ENCODE peak calls at places on chromosomes 2 and 18, in four cellular contexts. G is left ventricle myocardium superior; X is central memory CD4-positive, alpha-beta T cell; Q is iPS DF 6.9. N is an unnamed sample.

GRCh38 chr2:225319872-225320271 is 79.6 kb upstream of the NYAP2 start:
- DNase-seq in Q (no peak), G (no peak), X (no peak), N (no peak)

GRCh38 chr2:16149349-16150243 is 209.2 kb downstream of the MYCN start:
- DNase-seq in Q (no peak), X (no peak), G (no peak), N (no peak)

GRCh38 chr2:29010946-29011649 is 30.0 kb downstream of the TOGARAM2 start:
- DNase-seq in Q (no peak), G (peak), X (peak), N (no peak)

GRCh38 chr2:88880441-88880953 is 189.0 kb downstream of the RPIA start:
- DNase-seq in Q (peak), G (no peak), X (peak), N (no peak)

GRCh38 chr2:7013761-7014160 is 96.5 kb downstream of the RNF144A start:
- DNase-seq in X (no peak), G (no peak), Q (no peak), N (no peak)

GRCh38 chr2:64939332-64939917 is 49.8 kb upstream of the SLC1A4 start:
- DNase-seq in G (no peak), X (no peak), Q (no peak), N (no peak)

GRCh38 chr2:175363719-175364118 is 182.2 kb upstream of the ATP5MC3 start:
- DNase-seq in X (no peak), G (no peak), Q (no peak), N (no peak)

GRCh38 chr18:62729487-62730386 is 14.4 kb downstream of the PHLPP1 start:
- DNase-seq in Q (no peak), G (no peak), X (no peak), N (no peak)

N was measured in CMK.